ENCODE peak calls at places on chromosome 15, in six cellular contexts. L, A, B, N, J and O are unnamed samples.
A peak's percentile ranks its signal among the peaks of the same experiment; 100 is the strongest.

GRCh38 chr15:63501256-63502089 is 2.9 kb upstream of the USP3 start:
- DNase-seq in L (no peak), A (peak; percentile 91), B (no peak), N (peak; percentile 37), J (peak; percentile 84), O (peak; percentile 79)

GRCh38 chr15:71352125-71352524 is 236.9 kb downstream of the THSD4 start:
- DNase-seq in L (no peak), A (no peak), B (no peak), N (no peak), J (no peak), O (no peak)

GRCh38 chr15:90818251-90819210 is 49.9 kb upstream of the FURIN start:
- DNase-seq in L (no peak), A (peak; percentile 56), B (no peak), N (no peak), J (peak; percentile 70), O (no peak)

GRCh38 chr15:28998511-28998910 is 112.7 kb downstream of the APBA2 start:
- DNase-seq in L (no peak), A (peak; percentile 72), B (no peak), N (no peak), J (no peak), O (no peak)

GRCh38 chr15:73928971-73929627 is 2.8 kb downstream of the LOXL1 start:
- DNase-seq in L (no peak), A (peak; percentile 57), B (no peak), N (peak; percentile 69), J (no peak), O (no peak)

GRCh38 chr15:79243723-79244122 is 38.8 kb upstream of the ANKRD34C start:
- DNase-seq in L (no peak), A (no peak), B (no peak), N (peak; percentile 74), J (no peak), O (no peak)

GRCh38 chr15:87777054-87777498 is 479.5 kb downstream of the NTRK3 start:
- DNase-seq in L (no peak), A (peak; percentile 87), B (no peak), N (no peak), J (no peak), O (no peak)

GRCh38 chr15:76973362-76973743 is 21.6 kb upstream of the PSTPIP1 start:
- DNase-seq in L (peak; percentile 63), A (no peak), B (peak; percentile 35), N (peak; percentile 51), J (no peak), O (peak; percentile 50)

GRCh38 chr15:90154861-90155626 is 46.1 kb upstream of the SEMA4B start:
- DNase-seq in L (no peak), A (peak; percentile 91), B (no peak), N (no peak), J (no peak), O (no peak)

GRCh38 chr15:27454281-27455060 is 483.5 kb downstream of the GABRG3 start:
- DNase-seq in L (no peak), A (peak; percentile 66), B (peak; percentile 66), N (no peak), J (no peak), O (no peak)

GRCh38 chr15:70374096-70374495 is 276.4 kb upstream of the TLE3 start:
- DNase-seq in L (no peak), A (no peak), B (no peak), N (no peak), J (no peak), O (no peak)

GRCh38 chr15:67085237-67085817 is 19.9 kb downstream of the SMAD3 start:
- DNase-seq in L (no peak), A (no peak), B (no peak), N (no peak), J (no peak), O (no peak)

GRCh38 chr15:64813075-64813474 is 12.4 kb downstream of the PIF1 start:
- DNase-seq in L (no peak), A (peak; percentile 48), B (no peak), N (peak; percentile 75), J (no peak), O (no peak)

GRCh38 chr15:62495670-62496328 is 330.7 kb upstream of the C2CD4B start:
- DNase-seq in L (no peak), A (peak; percentile 75), B (no peak), N (no peak), J (no peak), O (no peak)

GRCh38 chr15:25811481-25811906 is 51.6 kb downstream of the ATP10A start:
- DNase-seq in L (no peak), A (peak; percentile 19), B (no peak), N (no peak), J (no peak), O (no peak)

GRCh38 chr15:38611228-38611627 is 46.6 kb upstream of the RASGRP1 start:
- DNase-seq in L (no peak), A (no peak), B (no peak), N (no peak), J (no peak), O (peak; percentile 16)

GRCh38 chr15:33022629-33023028 is 171.9 kb downstream of the FMN1 start:
- DNase-seq in L (no peak), A (peak; percentile 92), B (no peak), N (peak; percentile 78), J (peak; percentile 78), O (no peak)

GRCh38 chr15:51849866-51850265 is 20.4 kb downstream of the TMOD3 start:
- DNase-seq in L (no peak), A (no peak), B (no peak), N (no peak), J (no peak), O (no peak)

GRCh38 chr15:24955549-24955929 is 752 bp downstream of the SNRPN start:
- DNase-seq in L (no peak), A (peak; percentile 57), B (no peak), N (no peak), J (peak; percentile 73), O (peak; percentile 38)

GRCh38 chr15:82803793-82804574 is 1.9 kb downstream of the FSD2 start:
- DNase-seq in L (no peak), A (no peak), B (no peak), N (no peak), J (no peak), O (no peak)
- H3K4me1 ChIP-seq in L (no peaks in the 10 kb centered on the region), A (peaks cover 2% of the 10 kb centered on the region), B (peaks cover 27% of the 10 kb centered on the region), N (peaks cover 42% of the 10 kb centered on the region), J (peaks cover 14% of the 10 kb centered on the region), O (peaks cover 5% of the 10 kb centered on the region)

GRCh38 chr15:48153526-48153925 is 24.6 kb downstream of the MYEF2 start:
- DNase-seq in L (no peak), A (no peak), B (no peak), N (no peak), J (no peak), O (no peak)
- H3K36me3 ChIP-seq in L (peaks cover 10% of the 10 kb centered on the region), A (no peaks in the 10 kb centered on the region), B (no peaks in the 10 kb centered on the region), N (peaks cover 54% of the 10 kb centered on the region), J (peaks cover 31% of the 10 kb centered on the region), O (no peaks in the 10 kb centered on the region)

GRCh38 chr15:57872281-57873010 is 165.9 kb downstream of the POLR2M start:
- DNase-seq in L (no peak), A (no peak), B (no peak), N (no peak), J (no peak), O (no peak)
- H3K4me1 ChIP-seq in L (no peaks in the 10 kb centered on the region), A (peaks cover 7% of the 10 kb centered on the region), B (no peaks in the 10 kb centered on the region), N (no peaks in the 10 kb centered on the region), J (peaks cover 16% of the 10 kb centered on the region), O (no peaks in the 10 kb centered on the region)

DNA sequence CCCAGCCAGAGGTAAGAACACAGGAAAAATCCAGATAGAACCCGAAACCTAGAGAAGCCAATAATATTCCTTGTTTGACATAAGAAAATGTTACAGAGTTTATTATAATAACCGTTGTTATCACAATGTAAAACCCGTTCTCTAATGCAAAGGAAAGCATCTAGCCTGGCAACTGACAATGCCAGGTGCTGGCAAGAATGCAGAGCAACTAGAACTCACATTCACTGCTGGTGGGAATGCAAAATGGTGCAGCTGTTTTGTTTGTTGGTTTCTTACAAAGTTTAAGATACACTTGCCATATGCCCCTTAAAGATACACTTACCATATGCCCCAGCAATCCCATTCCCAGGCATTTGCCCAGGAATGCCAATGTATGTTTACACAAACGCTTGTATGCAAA is 23.4 kb downstream of the VPS39 start:
- DNase-seq in L (no peak), A (no peak), B (no peak), N (no peak), J (no peak), O (no peak)
- H3K36me3 ChIP-seq in L (peaks cover 9% of the 10 kb centered on the region), A (peaks cover 75% of the 10 kb centered on the region), B (peaks cover 58% of the 10 kb centered on the region), N (peaks cover 67% of the 10 kb centered on the region), J (peaks cover 90% of the 10 kb centered on the region), O (peaks cover 66% of the 10 kb centered on the region)

GRCh38 chr15:60551147-60551780 is 72.3 kb upstream of the ICE2 start:
- DNase-seq in L (no peak), A (no peak), B (no peak), N (no peak), J (no peak), O (peak; percentile 54)
- H3K4me1 ChIP-seq in L (no peaks in the 10 kb centered on the region), A (no peaks in the 10 kb centered on the region), B (no peaks in the 10 kb centered on the region), N (no peaks in the 10 kb centered on the region), J (no peaks in the 10 kb centered on the region), O (peaks cover 100% of the 10 kb centered on the region)